ENCODE peak calls at places on chromosomes 4 and X, in ten cellular contexts. L, B, K, G, H, J, R, U, D and E are unnamed samples.

GRCh38 chr4:184756399-184756798 is 22.5 kb upstream of the CENPU start:
- DNase-seq in D (no peak), B (no peak), J (no peak), K (no peak), U (no peak), H (no peak), L (no peak), R (no peak), G (no peak), E (peak)

GRCh38 chr4:101346562-101347266 is 612 bp downstream of the PPP3CA start:
- DNase-seq in U (peak), L (peak), J (peak), K (peak), D (peak), R (peak), B (peak), G (peak), H (no peak), E (no peak)

GRCh38 chr4:119647558-119647957 is 19.0 kb upstream of the PDE5A start:
- DNase-seq in K (no peak), D (no peak), H (no peak), J (no peak), R (no peak), U (no peak), L (no peak), G (no peak), B (no peak), E (no peak)

GRCh38 chrX:134658002-134658401 is 269 bp downstream of the PLAC1 start:
- DNase-seq in H (no peak), L (no peak), R (no peak), G (no peak), J (no peak), D (no peak), U (no peak), K (no peak), B (no peak), E (no peak)

GRCh38 chr4:179751669-179752068 is 2309.4 kb upstream of the AGA start:
- DNase-seq in U (no peak), D (no peak), L (no peak), B (no peak), G (no peak), H (no peak), J (no peak), K (no peak), R (no peak), E (no peak)

GRCh38 chr4:185096032-185096653 is 46.9 kb upstream of the SLC25A4 start:
- DNase-seq in J (peak), B (no peak), H (no peak), G (peak), R (no peak), K (no peak), L (peak), U (peak), D (peak), E (peak)

GRCh38 chr4:181952478-181952877 is 290.7 kb upstream of the TENM3 start:
- DNase-seq in J (peak), G (no peak), B (no peak), D (no peak), K (no peak), R (no peak), U (no peak), L (peak), H (no peak), E (no peak)

GRCh38 chrX:6021316-6022091 is 207.2 kb downstream of the NLGN4X start:
- DNase-seq in U (peak), G (peak), H (peak), J (no peak), L (peak), K (no peak), R (no peak), D (peak), B (no peak), E (peak)

GRCh38 chrX:55758033-55758432 is 40.5 kb downstream of the RRAGB start:
- DNase-seq in L (no peak), G (no peak), J (no peak), D (no peak), U (no peak), K (no peak), H (no peak), R (no peak), B (no peak), E (no peak)

GRCh38 chr4:87839309-87839946 is 6.7 kb downstream of the MEPE start:
- DNase-seq in K (no peak), D (peak), H (no peak), B (no peak), U (peak), R (no peak), J (peak), G (peak), L (peak), E (peak)

GRCh38 chr4:138736362-138736761 is 279.2 kb upstream of the NOCT start:
- DNase-seq in U (no peak), D (no peak), G (no peak), H (no peak), R (no peak), J (peak), B (no peak), L (no peak), K (no peak), E (no peak)

GRCh38 chrX:154327026-154327820 is 31.6 kb downstream of the TKTL1 start:
- DNase-seq in B (peak), H (no peak), G (no peak), D (no peak), R (no peak), U (peak), K (no peak), L (no peak), J (no peak), E (no peak)

GRCh38 chrX:17377047-17377692 is 2.2 kb downstream of the NHS start:
- DNase-seq in L (peak), K (no peak), J (peak), U (no peak), B (no peak), H (no peak), D (peak), G (no peak), R (no peak), E (no peak)

GRCh38 chr4:83362492-83363329 is 28.1 kb upstream of the HPSE start:
- DNase-seq in R (no peak), B (no peak), K (no peak), D (no peak), G (no peak), U (peak), L (no peak), H (peak), J (peak), E (peak)

GRCh38 chr4:104589264-104589868 is 94.7 kb upstream of the CXXC4 start:
- DNase-seq in G (no peak), J (no peak), R (no peak), D (no peak), K (no peak), L (no peak), U (no peak), B (no peak), H (no peak), E (no peak)

GRCh38 chrX:109714340-109714958 is 18.6 kb downstream of the ACSL4 start:
- DNase-seq in J (peak), R (no peak), U (no peak), L (no peak), D (no peak), H (no peak), B (no peak), K (no peak), G (no peak), E (no peak)

GRCh38 chr4:121316091-121316490 is 64.7 kb downstream of the QRFPR start:
- DNase-seq in H (no peak), K (no peak), D (no peak), B (no peak), U (no peak), J (no peak), L (no peak), R (no peak), G (no peak), E (no peak)

GRCh38 chr4:3524349-3524748 is 7.9 kb downstream of the LRPAP1 start:
- DNase-seq in H (no peak), G (no peak), U (no peak), D (no peak), L (no peak), R (no peak), K (no peak), B (no peak), J (no peak), E (no peak)

GRCh38 chr4:105061136-105061696 is 85.5 kb upstream of the TET2 start:
- DNase-seq in J (peak), L (peak), G (no peak), U (peak), R (peak), D (peak), H (peak), B (peak), K (no peak), E (peak)

GRCh38 chr4:151641167-151641566 is 119.6 kb downstream of the GATB start:
- DNase-seq in L (no peak), G (no peak), B (no peak), H (no peak), K (no peak), U (no peak), R (no peak), J (peak), D (no peak), E (peak)

GRCh38 chrX:83145910-83146309 is 362.2 kb upstream of the POU3F4 start:
- DNase-seq in B (no peak), U (no peak), L (no peak), R (no peak), H (no peak), G (no peak), K (no peak), D (no peak), J (no peak), E (no peak)

GRCh38 chr4:17173300-17173699 is 274.9 kb upstream of the LDB2 start:
- DNase-seq in H (no peak), K (no peak), U (peak), R (no peak), J (no peak), G (no peak), L (peak), B (no peak), D (no peak), E (peak)

GRCh38 chr4:99845708-99846469 is 29.3 kb downstream of the DAPP1 start:
- DNase-seq in U (no peak), H (no peak), G (no peak), D (no peak), B (no peak), R (no peak), L (no peak), K (no peak), J (no peak), E (no peak)

GRCh38 chr4:21226637-21227538 is 526.6 kb downstream of the PACRGL start:
- DNase-seq in U (no peak), D (no peak), B (no peak), R (no peak), H (no peak), J (no peak), L (peak), G (no peak), K (no peak), E (no peak)

GRCh38 chrX:100076031-100076430 is 334.0 kb downstream of the PCDH19 start:
- DNase-seq in H (no peak), K (no peak), G (no peak), D (no peak), L (no peak), R (no peak), J (no peak), B (no peak), U (no peak), E (peak)

GRCh38 chr4:125191252-125191651 is 123.5 kb upstream of the FAT4 start:
- DNase-seq in K (no peak), L (no peak), R (no peak), G (no peak), H (no peak), D (no peak), U (no peak), B (no peak), J (peak), E (no peak)

GRCh38 chrX:49205443-49205842 is 5.5 kb upstream of the SYP start:
- DNase-seq in R (no peak), J (no peak), K (no peak), H (no peak), D (no peak), U (no peak), G (no peak), B (no peak), L (no peak), E (no peak)